ENCODE peak calls at places on chromosomes 1 and 21, in five cellular contexts. One of them, this sample, is unnamed.

GRCh38 chr1:44031051-44031899 is at the start of gene SLC6A9:
- DNase-seq in NCI-H2081: no peak
- DNase-seq in activated CD4-positive, alpha-beta T cell treated with anti-CD3 and anti-CD28 coated beads, Interleukin-2, amount 50 U/mL, for 4 hours: peak; percentile 49
- DNase-seq in T-helper 2 cell: peak; percentile 29
- DNase-seq in Calu3: peak; percentile 50
- DNase-seq in this sample: peak; percentile 41

GRCh38 chr1:231919269-231919886 is 292.8 kb downstream of the DISC1 start:
- DNase-seq in NCI-H2081: no peak
- DNase-seq in activated CD4-positive, alpha-beta T cell treated with anti-CD3 and anti-CD28 coated beads, Interleukin-2, amount 50 U/mL, for 4 hours: no peak
- DNase-seq in T-helper 2 cell: no peak
- DNase-seq in Calu3: no peak
- DNase-seq in this sample: no peak

GRCh38 chr1:44500181-44501021 is 95.3 kb downstream of the RNF220 start:
- DNase-seq in NCI-H2081: no peak
- DNase-seq in activated CD4-positive, alpha-beta T cell treated with anti-CD3 and anti-CD28 coated beads, Interleukin-2, amount 50 U/mL, for 4 hours: no peak
- DNase-seq in T-helper 2 cell: no peak
- DNase-seq in Calu3: peak; percentile 37
- DNase-seq in this sample: no peak

GRCh38 chr1:115596080-115596795 is 45.5 kb upstream of the VANGL1 start:
- DNase-seq in NCI-H2081: no peak
- DNase-seq in activated CD4-positive, alpha-beta T cell treated with anti-CD3 and anti-CD28 coated beads, Interleukin-2, amount 50 U/mL, for 4 hours: no peak
- DNase-seq in T-helper 2 cell: no peak
- DNase-seq in Calu3: no peak
- DNase-seq in this sample: no peak

GRCh38 chr1:3889952-3890351 is 10.1 kb downstream of the C1orf174 start:
- DNase-seq in NCI-H2081: no peak
- DNase-seq in activated CD4-positive, alpha-beta T cell treated with anti-CD3 and anti-CD28 coated beads, Interleukin-2, amount 50 U/mL, for 4 hours: no peak
- DNase-seq in T-helper 2 cell: no peak
- DNase-seq in Calu3: no peak
- DNase-seq in this sample: no peak

GRCh38 chr21:40837456-40837855 is 9.5 kb downstream of the DSCAM start:
- DNase-seq in NCI-H2081: no peak
- DNase-seq in activated CD4-positive, alpha-beta T cell treated with anti-CD3 and anti-CD28 coated beads, Interleukin-2, amount 50 U/mL, for 4 hours: no peak
- DNase-seq in T-helper 2 cell: no peak
- DNase-seq in Calu3: no peak
- DNase-seq in this sample: no peak

GRCh38 chr1:183370399-183371058 is 47.7 kb downstream of the NMNAT2 start:
- DNase-seq in NCI-H2081: no peak
- DNase-seq in activated CD4-positive, alpha-beta T cell treated with anti-CD3 and anti-CD28 coated beads, Interleukin-2, amount 50 U/mL, for 4 hours: no peak
- DNase-seq in T-helper 2 cell: no peak
- DNase-seq in Calu3: peak; percentile 85
- DNase-seq in this sample: no peak

GRCh38 chr1:184287001-184287400 is 99.8 kb upstream of the C1orf21 start:
- DNase-seq in NCI-H2081: peak; percentile 51
- DNase-seq in activated CD4-positive, alpha-beta T cell treated with anti-CD3 and anti-CD28 coated beads, Interleukin-2, amount 50 U/mL, for 4 hours: no peak
- DNase-seq in T-helper 2 cell: no peak
- DNase-seq in Calu3: no peak
- DNase-seq in this sample: no peak

GRCh38 chr1:4016351-4017130 is 116.5 kb upstream of the C1orf174 start:
- DNase-seq in NCI-H2081: no peak
- DNase-seq in activated CD4-positive, alpha-beta T cell treated with anti-CD3 and anti-CD28 coated beads, Interleukin-2, amount 50 U/mL, for 4 hours: no peak
- DNase-seq in T-helper 2 cell: no peak
- DNase-seq in Calu3: no peak
- DNase-seq in this sample: no peak

GRCh38 chr1:89918127-89918793 is 76.7 kb upstream of the ZNF326 start:
- DNase-seq in NCI-H2081: no peak
- DNase-seq in activated CD4-positive, alpha-beta T cell treated with anti-CD3 and anti-CD28 coated beads, Interleukin-2, amount 50 U/mL, for 4 hours: no peak
- DNase-seq in T-helper 2 cell: no peak
- DNase-seq in Calu3: no peak
- DNase-seq in this sample: no peak

GRCh38 chr1:167679714-167680113 is 42.1 kb upstream of the MPZL1 start:
- DNase-seq in NCI-H2081: no peak
- DNase-seq in activated CD4-positive, alpha-beta T cell treated with anti-CD3 and anti-CD28 coated beads, Interleukin-2, amount 50 U/mL, for 4 hours: no peak
- DNase-seq in T-helper 2 cell: no peak
- DNase-seq in Calu3: no peak
- DNase-seq in this sample: no peak

GRCh38 chr21:16002872-16003466 is 273.2 kb downstream of the USP25 start:
- DNase-seq in NCI-H2081: no peak
- DNase-seq in activated CD4-positive, alpha-beta T cell treated with anti-CD3 and anti-CD28 coated beads, Interleukin-2, amount 50 U/mL, for 4 hours: no peak
- DNase-seq in T-helper 2 cell: no peak
- DNase-seq in Calu3: no peak
- DNase-seq in this sample: no peak

GRCh38 chr1:235075955-235076308 is 52.7 kb downstream of the TOMM20 start:
- DNase-seq in NCI-H2081: no peak
- DNase-seq in activated CD4-positive, alpha-beta T cell treated with anti-CD3 and anti-CD28 coated beads, Interleukin-2, amount 50 U/mL, for 4 hours: no peak
- DNase-seq in T-helper 2 cell: no peak
- DNase-seq in Calu3: no peak
- DNase-seq in this sample: no peak

GRCh38 chr1:3000214-3000613 is 21.1 kb upstream of the ACTRT2 start:
- DNase-seq in NCI-H2081: no peak
- DNase-seq in activated CD4-positive, alpha-beta T cell treated with anti-CD3 and anti-CD28 coated beads, Interleukin-2, amount 50 U/mL, for 4 hours: no peak
- DNase-seq in T-helper 2 cell: no peak
- DNase-seq in Calu3: no peak
- DNase-seq in this sample: no peak

GRCh38 chr1:107593436-107594209 is 371.4 kb downstream of the VAV3 start:
- DNase-seq in NCI-H2081: no peak
- DNase-seq in activated CD4-positive, alpha-beta T cell treated with anti-CD3 and anti-CD28 coated beads, Interleukin-2, amount 50 U/mL, for 4 hours: no peak
- DNase-seq in T-helper 2 cell: no peak
- DNase-seq in Calu3: no peak
- DNase-seq in this sample: no peak

GRCh38 chr1:64536217-64536835 is 66.4 kb downstream of the CACHD1 start:
- DNase-seq in NCI-H2081: peak; percentile 88
- DNase-seq in activated CD4-positive, alpha-beta T cell treated with anti-CD3 and anti-CD28 coated beads, Interleukin-2, amount 50 U/mL, for 4 hours: no peak
- DNase-seq in T-helper 2 cell: no peak
- DNase-seq in Calu3: no peak
- DNase-seq in this sample: no peak